ENCODE peak calls at places on chromosomes 7 and 10, in eight cellular contexts. E is neural progenitor cell; J is psoas muscle; B is Right ventricle myocardium superior; V is foreskin fibroblast; F is EL; U is activated CD4-positive, alpha-beta T cell treated with anti-CD3 and anti-CD28 coated beads, Interleukin-2, amount 10 ng/mL, durations not matched to agents 7 days and 5 days; W is T-helper 17 cell. P is an unnamed sample.

GRCh38 chr7:70807650-70808049 is 324.3 kb upstream of the GALNT17 start:
- DNase-seq in E (no peak), J (no peak), B (no peak), V (no peak), F (no peak), U (no peak), W (no peak), P (peak)

GRCh38 chr10:28135258-28135657 is 136.4 kb upstream of the ODAD2 start:
- DNase-seq in E (no peak), J (no peak), B (no peak), V (peak), F (peak), U (no peak), W (no peak), P (no peak)

GRCh38 chr10:122259075-122259466 is 12.0 kb upstream of the BTBD16 start:
- DNase-seq in E (no peak), J (no peak), B (no peak), V (no peak), F (no peak), U (no peak), W (no peak), P (peak)

GRCh38 chr10:5545778-5546710 is 21.3 kb downstream of the CALML3 start:
- DNase-seq in E (no peak), J (peak), B (peak), V (peak), F (peak), U (no peak), W (no peak), P (peak)

GRCh38 chr7:112205348-112206237 is 606 bp downstream of the DOCK4 start:
- DNase-seq in E (peak), J (peak), B (peak), V (peak), F (peak), U (peak), W (peak), P (peak)

GRCh38 chr10:52679117-52679516 is 93.5 kb downstream of the MBL2 start:
- DNase-seq in E (no peak), J (no peak), B (no peak), V (no peak), F (no peak), U (no peak), W (no peak), P (no peak)

GRCh38 chr10:116752563-116752962 is 10.2 kb upstream of the HSPA12A start:
- DNase-seq in E (no peak), J (no peak), B (no peak), V (no peak), F (no peak), U (no peak), W (no peak), P (no peak)

GRCh38 chr7:63925626-63926460 is 72.8 kb upstream of the ZNF722 start:
- DNase-seq in E (no peak), J (peak), B (peak), V (peak), F (no peak), U (peak), W (peak), P (peak)

GRCh38 chr7:15580604-15581351 is 19.0 kb upstream of the AGMO start:
- DNase-seq in E (no peak), J (no peak), B (no peak), V (no peak), F (no peak), U (no peak), W (no peak), P (no peak)

GRCh38 chr7:1049006-1049741 is 4.8 kb downstream of the GPR146 start:
- DNase-seq in E (no peak), J (peak), B (peak), V (no peak), F (no peak), U (peak), W (no peak), P (peak)

GRCh38 chr7:100407285-100408180 is 21.0 kb downstream of the ZCWPW1 start:
- DNase-seq in E (peak), J (no peak), B (no peak), V (peak), F (peak), U (peak), W (no peak), P (no peak)

GRCh38 chr7:63071396-63071795 is 927.3 kb upstream of the ZNF722 start:
- DNase-seq in E (no peak), J (no peak), B (no peak), V (no peak), F (no peak), U (no peak), W (no peak), P (no peak)

GRCh38 chr7:8290645-8291308 is 28.8 kb upstream of the ICA1 start:
- DNase-seq in E (no peak), J (no peak), B (no peak), V (no peak), F (no peak), U (no peak), W (no peak), P (no peak)

GRCh38 chr10:48253970-48254657 is 20.4 kb downstream of the FRMPD2 start:
- DNase-seq in E (no peak), J (no peak), B (no peak), V (no peak), F (peak), U (no peak), W (no peak), P (no peak)

GRCh38 chr7:37942934-37943610 is 22.6 kb downstream of the EPDR1 start:
- DNase-seq in E (peak), J (peak), B (peak), V (peak), F (no peak), U (no peak), W (no peak), P (peak)

GRCh38 chr7:127751723-127752448 is 99.9 kb downstream of the SND1 start:
- DNase-seq in E (no peak), J (no peak), B (no peak), V (peak), F (peak), U (no peak), W (no peak), P (no peak)

GRCh38 chr7:74311305-74311744 is 22.1 kb downstream of the CLIP2 start:
- DNase-seq in E (no peak), J (no peak), B (no peak), V (peak), F (peak), U (no peak), W (no peak), P (no peak)

GRCh38 chr7:47236480-47237208 is 345.3 kb downstream of the TNS3 start:
- DNase-seq in E (no peak), J (no peak), B (no peak), V (no peak), F (no peak), U (no peak), W (no peak), P (no peak)

GRCh38 chr7:105296491-105296890 is 92.2 kb downstream of the SRPK2 start:
- DNase-seq in E (no peak), J (no peak), B (no peak), V (no peak), F (no peak), U (no peak), W (no peak), P (no peak)

GRCh38 chr7:70392282-70392681 is 739.7 kb upstream of the GALNT17 start:
- DNase-seq in E (no peak), J (no peak), B (no peak), V (peak), F (no peak), U (no peak), W (no peak), P (no peak)

GRCh38 chr10:27100800-27101347 is 580 bp upstream of the ANKRD26 start:
- DNase-seq in E (peak), J (no peak), B (no peak), V (no peak), F (no peak), U (peak), W (peak), P (no peak)

GRCh38 chr7:44881610-44882009 is 3.7 kb downstream of the PURB start:
- DNase-seq in E (no peak), J (no peak), B (no peak), V (peak), F (peak), U (no peak), W (no peak), P (no peak)

GRCh38 chr10:14386202-14386593 is 55.5 kb upstream of the FRMD4A start:
- DNase-seq in E (no peak), J (no peak), B (no peak), V (peak), F (peak), U (peak), W (no peak), P (no peak)

GRCh38 chr10:62708569-62708968 is 96.0 kb upstream of the ADO start:
- DNase-seq in E (no peak), J (no peak), B (no peak), V (no peak), F (no peak), U (no peak), W (no peak), P (no peak)

GRCh38 chr7:3393862-3394261 is 92.8 kb downstream of the SDK1 start:
- DNase-seq in E (no peak), J (no peak), B (no peak), V (no peak), F (no peak), U (no peak), W (no peak), P (no peak)

GRCh38 chr10:126256864-126257263 is 131.4 kb downstream of the ADAM12 start:
- DNase-seq in E (peak), J (no peak), B (no peak), V (no peak), F (no peak), U (no peak), W (no peak), P (no peak)

GRCh38 chr7:75660566-75661215 is 78.0 kb downstream of the HIP1 start:
- DNase-seq in E (no peak), J (no peak), B (no peak), V (no peak), F (no peak), U (no peak), W (no peak), P (no peak)

GRCh38 chr10:14602807-14603538 is 171.7 kb downstream of the FAM107B start:
- DNase-seq in E (no peak), J (no peak), B (no peak), V (no peak), F (peak), U (no peak), W (no peak), P (no peak)

GRCh38 chr7:99121496-99122021 is 22.3 kb downstream of the SMURF1 start:
- DNase-seq in E (no peak), J (no peak), B (peak), V (peak), F (peak), U (no peak), W (no peak), P (no peak)

GRCh38 chr7:98294798-98295382 is 13.4 kb downstream of the BRI3 start:
- DNase-seq in E (peak), J (peak), B (peak), V (peak), F (peak), U (peak), W (no peak), P (peak)

GRCh38 chr7:90225181-90225580 is 13.6 kb downstream of the STEAP2 start:
- DNase-seq in E (no peak), J (no peak), B (no peak), V (no peak), F (no peak), U (no peak), W (no peak), P (no peak)

GRCh38 chr10:80319318-80319717 is 29.9 kb upstream of the MAT1A start:
- DNase-seq in E (no peak), J (no peak), B (no peak), V (no peak), F (no peak), U (no peak), W (no peak), P (no peak)

GRCh38 chr7:4724648-4725013 is 42.5 kb downstream of the FOXK1 start:
- DNase-seq in E (no peak), J (no peak), B (no peak), V (peak), F (peak), U (no peak), W (no peak), P (no peak)

P was measured in upper lobe of left lung.